ENCODE peak calls at places on chromosomes 4 and X, in eight cellular contexts. D is stimulated activated CD4-positive, alpha-beta T cell treated with anti-CD3 and anti-CD28 coated beads, Interleukin-12 subunit alpha, Interleukin-12 subunit beta, amount 100 ng/mL, for 24 hours; R is GM12864; Q is COR-L47; B is CD8-positive, alpha-beta T cell; T is naive thymus-derived CD4-positive, alpha-beta T cell; C is memory B cell; W is A549. I is an unnamed sample.

GRCh38 chr4:129140521-129140920 is 44.6 kb downstream of the C4orf33 start:
- DNase-seq in D (no peak), R (no peak), Q (no peak), B (no peak), T (no peak), C (no peak), W (no peak), I (no peak)

GRCh38 chrX:95764972-95765451 is 919.6 kb upstream of the DIAPH2 start:
- DNase-seq in D (no peak), R (no peak), Q (peak; percentile 0), B (no peak), T (no peak), C (no peak), W (peak; percentile 40), I (no peak)

GRCh38 chrX:150841466-150842197 is 56.8 kb downstream of the CD99L2 start:
- DNase-seq in D (no peak), R (no peak), Q (no peak), B (no peak), T (no peak), C (no peak), W (peak; percentile 55), I (no peak)

GRCh38 chrX:30620980-30621716 is 32.1 kb upstream of the GK start:
- DNase-seq in D (no peak), R (no peak), Q (no peak), B (no peak), T (no peak), C (no peak), W (peak; percentile 42), I (no peak)

GRCh38 chr4:122652379-122652778 is 31.5 kb upstream of the IL21 start:
- DNase-seq in D (peak; percentile 52), R (no peak), Q (no peak), B (peak; percentile 28), T (no peak), C (no peak), W (peak; percentile 61), I (no peak)

GRCh38 chrX:150688911-150689451 is 4.2 kb upstream of the MTMR1 start:
- DNase-seq in D (no peak), R (no peak), Q (no peak), B (no peak), T (no peak), C (no peak), W (peak; percentile 61), I (no peak)

GRCh38 chr4:158810487-158811215 is 41.8 kb downstream of the FNIP2 start:
- DNase-seq in D (no peak), R (no peak), Q (no peak), B (no peak), T (no peak), C (no peak), W (peak; percentile 36), I (no peak)

GRCh38 chr4:141763373-141763772 is 127.0 kb downstream of the IL15 start:
- DNase-seq in D (no peak), R (no peak), Q (no peak), B (no peak), T (no peak), C (no peak), W (no peak), I (no peak)

GRCh38 chr4:4696521-4696920 is 154.7 kb upstream of the STX18 start:
- DNase-seq in D (no peak), R (no peak), Q (no peak), B (no peak), T (no peak), C (no peak), W (no peak), I (no peak)

GRCh38 chr4:37586194-37586593 is 100.0 kb downstream of the RELL1 start:
- DNase-seq in D (no peak), R (no peak), Q (no peak), B (no peak), T (no peak), C (no peak), W (no peak), I (no peak)

GRCh38 chrX:43949669-43950068 is 23.5 kb downstream of the NDP start:
- DNase-seq in D (peak; percentile 17), R (no peak), Q (no peak), B (peak; percentile 23), T (no peak), C (no peak), W (peak; percentile 48), I (no peak)

GRCh38 chr4:45324381-45325111 is 598.2 kb upstream of the GNPDA2 start:
- DNase-seq in D (no peak), R (no peak), Q (no peak), B (peak; percentile 6), T (no peak), C (no peak), W (no peak), I (no peak)

GRCh38 chr4:95547708-95548471 is 883 bp downstream of the UNC5C start:
- DNase-seq in D (no peak), R (no peak), Q (no peak), B (no peak), T (no peak), C (no peak), W (no peak), I (no peak)

GRCh38 chrX:25561190-25561589 is 545.4 kb upstream of the ARX start:
- DNase-seq in D (no peak), R (no peak), Q (no peak), B (no peak), T (no peak), C (no peak), W (no peak), I (no peak)

GRCh38 chr4:88264338-88264737 is 20.0 kb downstream of the PPM1K start:
- DNase-seq in D (no peak), R (no peak), Q (no peak), B (no peak), T (no peak), C (no peak), W (no peak), I (no peak)

I was measured in GM12878.